ENCODE peak calls at places on chromosomes 1 and 21, in nine cellular contexts. O, L, J, C, B, M, H, I and N are unnamed samples.

GRCh38 chr1:204520834-204521709 is 4.9 kb downstream of the MDM4 start:
- DNase-seq in L (no peak), B (peak; percentile 80), I (no peak), H (no peak), O (peak; percentile 98), M (no peak), C (no peak), J (no peak), N (peak; percentile 58)

GRCh38 chr1:231091853-231092301 is 51.8 kb upstream of the FAM89A start:
- DNase-seq in M (no peak), B (peak; percentile 42), L (no peak), H (no peak), J (peak; percentile 71), I (no peak), C (peak; percentile 3), O (peak; percentile 56), N (peak; percentile 6)

GRCh38 chr1:219385786-219386427 is 212.2 kb downstream of the LYPLAL1 start:
- DNase-seq in I (no peak), H (peak; percentile 23), C (no peak), J (peak; percentile 55), O (peak; percentile 66), M (no peak), B (peak; percentile 46), L (peak; percentile 21), N (no peak)

GRCh38 chr1:18581420-18581880 is 49.2 kb upstream of the PAX7 start:
- DNase-seq in H (no peak), C (peak; percentile 29), L (no peak), M (no peak), O (peak; percentile 64), I (peak; percentile 74), B (peak; percentile 51), J (peak; percentile 89), N (peak; percentile 5)

GRCh38 chr1:99634971-99635624 is 10.8 kb upstream of the PALMD start:
- DNase-seq in H (no peak), L (no peak), O (no peak), B (no peak), M (no peak), C (no peak), J (no peak), I (no peak), N (no peak)

GRCh38 chr21:46402421-46402820 is 56.3 kb upstream of the DIP2A start:
- DNase-seq in B (no peak), M (no peak), O (no peak), L (no peak), H (peak; percentile 11), C (no peak), I (peak; percentile 80), J (no peak), N (no peak)

GRCh38 chr1:47212636-47213229 is 19.3 kb downstream of the TAL1 start:
- DNase-seq in C (no peak), B (no peak), M (no peak), I (peak; percentile 31), H (no peak), J (no peak), L (no peak), O (no peak), N (no peak)

GRCh38 chr1:109989656-109990653 is 5.4 kb downstream of the AHCYL1 start:
- DNase-seq in B (no peak), C (no peak), O (peak; percentile 35), H (no peak), I (no peak), J (no peak), M (no peak), L (no peak), N (no peak)

GRCh38 chr21:41425954-41426655 is at the start of gene MX1:
- DNase-seq in B (peak; percentile 97), H (peak; percentile 88), L (peak; percentile 67), M (peak; percentile 81), J (no peak), C (peak; percentile 69), O (peak; percentile 81), I (peak; percentile 88), N (peak; percentile 81)

GRCh38 chr1:86811128-86811527 is 102.8 kb downstream of the SELENOF start:
- DNase-seq in J (no peak), C (no peak), M (no peak), I (no peak), L (no peak), B (peak; percentile 11), H (no peak), O (no peak), N (no peak)

GRCh38 chr1:54950361-54951163 is 29.9 kb upstream of the TMEM61 start:
- DNase-seq in J (peak; percentile 61), H (peak; percentile 74), C (peak; percentile 27), B (peak; percentile 73), M (peak; percentile 54), O (peak; percentile 73), L (peak; percentile 41), I (peak; percentile 86), N (peak; percentile 16)

GRCh38 chr1:19932866-19933265 is 9.4 kb upstream of the PLA2G2E start:
- DNase-seq in H (no peak), L (no peak), B (no peak), J (no peak), M (no peak), C (no peak), I (no peak), O (no peak), N (no peak)